ENCODE peak calls at places on chromosomes 2 and 18, in ten cellular contexts. Z is fibroblast of lung, D is endothelial cell of umbilical vein, T is mammary epithelial cell, H is DND-41, C is HCT116, O is hepatocyte, K is astrocyte, L is neural progenitor cell, R is PC-3. N is an unnamed sample.

GRCh38 chr2:102368461-102369109 is 13.0 kb downstream of the IL18R1 start:
- DNase-seq in Z (no peak), D (no peak), T (no peak), H (no peak), C (no peak), O (no peak), K (no peak), L (no peak), R (no peak), N (no peak)

GRCh38 chr18:58507881-58508280 is 121.0 kb downstream of the ALPK2 start:
- DNase-seq in Z (no peak), D (no peak), T (no peak), H (no peak), C (no peak), O (no peak), K (no peak), L (no peak), R (peak; percentile 52), N (no peak)

GRCh38 chr2:204967199-204967995 is 422.1 kb downstream of the PARD3B start:
- DNase-seq in Z (peak; percentile 6), D (peak; percentile 8), T (no peak), H (no peak), C (no peak), O (no peak), K (no peak), L (no peak), R (no peak), N (no peak)

GRCh38 chr2:88517759-88518201 is 65.3 kb upstream of the FOXI3 start:
- DNase-seq in Z (no peak), D (no peak), T (no peak), H (no peak), C (no peak), O (no peak), K (no peak), L (peak; percentile 91), R (no peak), N (no peak)

GRCh38 chr2:9108210-9108967 is 98.2 kb upstream of the ASAP2 start:
- DNase-seq in Z (peak; percentile 54), D (no peak), T (no peak), H (no peak), C (no peak), O (no peak), K (peak; percentile 36), L (no peak), R (no peak), N (no peak)

GRCh38 chr2:238106339-238106697 is 6.2 kb downstream of the ESPNL start:
- DNase-seq in Z (no peak), D (no peak), T (no peak), H (no peak), C (no peak), O (peak; percentile 6), K (no peak), L (no peak), R (no peak), N (no peak)

GRCh38 chr2:127661949-127662510 is 13.3 kb downstream of the LIMS2 start:
- DNase-seq in Z (no peak), D (no peak), T (no peak), H (no peak), C (no peak), O (no peak), K (no peak), L (no peak), R (no peak), N (peak; percentile 86)

GRCh38 chr2:26696352-26696816 is 3.9 kb downstream of the KCNK3 start:
- DNase-seq in Z (peak; percentile 99), D (peak; percentile 71), T (peak; percentile 98), H (no peak), C (peak; percentile 88), O (peak; percentile 30), K (peak; percentile 97), L (no peak), R (peak; percentile 97), N (peak; percentile 98)

GRCh38 chr2:120747706-120748105 is 12.0 kb downstream of the GLI2 start:
- DNase-seq in Z (no peak), D (no peak), T (no peak), H (no peak), C (no peak), O (no peak), K (no peak), L (no peak), R (no peak), N (no peak)

GRCh38 chr2:120748310-120748709 is 12.6 kb downstream of the GLI2 start:
- DNase-seq in Z (no peak), D (no peak), T (no peak), H (no peak), C (no peak), O (no peak), K (no peak), L (no peak), R (no peak), N (no peak)

GRCh38 chr2:120748741-120749140 is 13.1 kb downstream of the GLI2 start:
- DNase-seq in Z (no peak), D (no peak), T (no peak), H (no peak), C (no peak), O (no peak), K (no peak), L (no peak), R (no peak), N (no peak)

GRCh38 chr2:120746179-120746549 is 10.5 kb downstream of the GLI2 start:
- DNase-seq in Z (no peak), D (no peak), T (no peak), H (no peak), C (no peak), O (no peak), K (no peak), L (no peak), R (no peak), N (no peak)

DNA sequence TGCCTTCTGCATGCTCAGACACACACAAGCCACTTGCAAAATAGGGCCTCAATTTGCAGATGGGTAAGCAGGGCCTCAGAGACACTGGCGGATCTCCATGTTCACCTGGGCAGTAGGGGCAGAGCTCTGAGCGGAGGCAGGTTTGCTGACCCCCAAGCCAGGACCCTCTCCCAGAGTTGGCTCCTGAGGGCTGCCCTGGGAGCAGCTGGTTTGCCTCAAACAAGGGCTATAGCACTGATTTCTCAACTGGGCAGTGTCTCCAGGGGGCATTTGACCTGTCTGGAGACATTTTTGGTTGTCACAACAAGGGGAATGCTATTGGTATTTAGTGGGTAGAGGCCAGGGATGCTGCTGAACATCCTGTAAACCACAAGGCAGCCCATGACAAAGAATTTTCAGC is 11.6 kb downstream of the GLI2 start:
- DNase-seq in Z (no peak), D (no peak), T (no peak), H (no peak), C (no peak), O (no peak), K (no peak), L (no peak), R (no peak), N (no peak)
- H3K4me1 ChIP-seq in Z (no peaks in the 10 kb centered on the region), D (no peaks in the 10 kb centered on the region), T (no peaks in the 10 kb centered on the region), H (no peaks in the 10 kb centered on the region), C (no peaks in the 10 kb centered on the region), O (peaks cover 8% of the 10 kb centered on the region), K (peaks cover 18% of the 10 kb centered on the region), L (peaks cover 59% of the 10 kb centered on the region), R (no peaks in the 10 kb centered on the region), N (peaks cover 27% of the 10 kb centered on the region)

GRCh38 chr18:22169889-22170420 is 566 bp downstream of the GATA6 start:
- DNase-seq in Z (no peak), D (peak; percentile 74), T (no peak), H (no peak), C (no peak), O (no peak), K (no peak), L (no peak), R (peak; percentile 30), N (peak; percentile 77)

GRCh38 chr18:22168360-22168921 is 948 bp upstream of the GATA6 start:
- DNase-seq in Z (no peak), D (peak; percentile 55), T (no peak), H (no peak), C (no peak), O (peak; percentile 86), K (no peak), L (peak; percentile 76), R (peak; percentile 41), N (no peak)

GRCh38 chr18:22167471-22168151 is 1.8 kb upstream of the GATA6 start:
- DNase-seq in Z (peak; percentile 51), D (peak; percentile 73), T (no peak), H (no peak), C (no peak), O (peak; percentile 63), K (no peak), L (peak; percentile 65), R (no peak), N (peak; percentile 46)

GRCh38 chr18:22170421-22171262 is 1.3 kb downstream of the GATA6 start:
- DNase-seq in Z (peak; percentile 78), D (peak; percentile 75), T (peak; percentile 70), H (no peak), C (no peak), O (peak; percentile 63), K (peak; percentile 67), L (peak; percentile 61), R (peak; percentile 59), N (peak; percentile 91)

DNA sequence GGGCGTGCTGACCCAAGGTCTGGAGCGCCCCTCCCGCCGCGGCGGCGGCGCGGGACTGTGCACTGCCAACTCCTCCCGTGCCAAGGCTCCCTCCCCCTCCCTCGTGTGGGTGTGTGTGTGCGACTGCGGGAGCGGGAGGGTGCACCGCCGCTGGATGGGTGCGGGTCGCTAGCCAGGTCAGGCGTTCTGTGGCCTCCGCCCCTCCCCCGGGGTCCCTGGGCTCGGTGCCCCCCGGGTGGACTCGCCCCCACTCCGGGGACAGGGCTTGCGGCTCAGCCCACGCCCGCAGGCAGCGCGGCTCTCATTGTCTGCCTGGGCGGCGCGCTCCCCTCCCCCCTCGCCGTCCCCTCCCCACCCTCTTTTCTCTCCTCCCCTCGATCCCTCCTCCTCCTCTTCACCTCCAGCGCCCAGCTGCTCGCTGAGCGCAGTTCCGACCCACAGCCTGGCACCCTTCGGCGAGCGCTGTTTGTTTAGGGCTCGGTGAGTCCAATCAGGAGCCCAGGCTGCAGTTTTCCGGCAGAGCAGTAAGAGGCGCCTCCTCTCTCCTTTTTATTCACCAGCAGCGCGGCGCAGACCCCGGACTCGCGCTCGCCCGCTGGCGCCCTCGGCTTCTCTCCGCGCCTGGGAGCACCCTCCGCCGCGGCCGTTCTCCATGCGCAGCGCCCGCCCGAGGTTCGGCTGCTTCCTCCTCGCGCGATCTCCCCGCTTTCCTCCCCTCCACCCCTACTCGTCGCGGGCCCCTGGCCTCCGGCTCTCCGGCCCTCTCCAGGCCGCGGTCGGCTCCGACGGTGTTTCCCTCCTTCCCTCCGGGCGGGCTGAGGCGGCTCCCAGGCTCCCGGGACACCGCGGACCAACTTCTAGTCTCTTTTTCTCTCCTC is at the start of gene GATA6:
- DNase-seq in Z (peak; percentile 94), D (peak; percentile 95), T (peak; percentile 85), H (no peak), C (peak; percentile 85), O (peak; percentile 96), K (peak; percentile 90), L (peak; percentile 92), R (peak; percentile 91), N (peak; percentile 95)
- TF ChIP-seq EZH2 in Z (no peak), D (no peak), T (no peak), H (no peak), C (no peak), O (no peak), K (peak; percentile 13), L (no peak), R (no peak), N (no peak)

GRCh38 chr18:44682181-44682870 is 1.6 kb downstream of the SETBP1 start:
- DNase-seq in Z (no peak), D (no peak), T (peak; percentile 60), H (no peak), C (no peak), O (peak; percentile 34), K (no peak), L (peak; percentile 61), R (no peak), N (no peak)
- H2AFZ ChIP-seq in Z (peak overlapping the region; percentile 47), D (no peak overlapping the region), T (peak overlapping the region; percentile 65), H (no peak overlapping the region), C (no peak overlapping the region), O (no peak overlapping the region), K (no peak overlapping the region), L (peak overlapping the region; percentile 37), R (no peak overlapping the region), N (no peak overlapping the region)

DNA sequence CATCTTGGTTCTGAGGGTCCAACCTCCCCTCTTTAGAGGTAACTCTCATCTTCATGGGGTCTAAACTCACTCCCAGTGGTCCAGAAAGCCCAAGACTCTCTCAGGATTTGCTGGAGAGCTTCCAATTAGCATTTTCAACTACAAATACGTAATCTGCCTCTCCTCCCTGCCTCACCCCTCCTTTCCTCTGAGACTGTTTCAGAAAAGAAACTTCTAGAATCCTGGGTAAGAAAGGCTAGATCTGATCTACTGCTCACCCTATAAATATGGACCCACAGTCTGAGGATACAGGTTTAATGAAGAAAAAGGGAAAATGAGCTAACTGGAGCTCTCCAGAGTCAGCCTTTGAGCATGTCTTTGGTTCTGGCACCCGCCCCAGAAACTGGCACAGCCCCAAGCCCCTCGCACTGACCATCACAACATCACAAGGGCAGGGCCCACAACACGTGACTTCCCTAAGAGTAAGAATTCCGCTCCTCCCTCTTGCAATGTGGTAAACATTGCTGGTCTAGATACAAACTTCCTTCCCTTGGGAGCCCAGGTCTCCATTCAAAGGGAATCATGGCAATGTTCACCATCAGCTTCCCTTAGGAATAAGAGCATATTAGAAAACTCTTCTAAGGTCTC is 21.7 kb upstream of the IHH start:
- DNase-seq in Z (no peak), D (no peak), T (no peak), H (no peak), C (no peak), O (no peak), K (no peak), L (no peak), R (no peak), N (no peak)
- H3K4me1 ChIP-seq in Z (no peaks in the 10 kb centered on the region), D (no peaks in the 10 kb centered on the region), T (peaks cover 6% of the 10 kb centered on the region), H (no peaks in the 10 kb centered on the region), C (no peaks in the 10 kb centered on the region), O (peaks cover 25% of the 10 kb centered on the region), K (peaks cover 8% of the 10 kb centered on the region), L (peaks cover 8% of the 10 kb centered on the region), R (peaks cover 11% of the 10 kb centered on the region), N (peaks cover 8% of the 10 kb centered on the region)

N was measured in GM23248.